ENCODE peak calls at places on chromosomes 7 and 10, in ten cellular contexts. O is CD4-positive, alpha-beta memory T cell; Q is keratinocyte; I is body of pancreas; F is GM23248; H is A549; N is hepatocyte; L is right cardiac atrium; J is mesendoderm; T is dorsolateral prefrontal cortex. P is an unnamed sample.

GRCh38 chr7:111132833-111133232 is 41.9 kb downstream of the LRRN3 start:
- DNase-seq in N (no peak), L (no peak), T (no peak), Q (no peak), J (no peak), O (no peak), H (no peak), I (no peak), F (no peak), P (no peak)

GRCh38 chr7:33511735-33512134 is 382.4 kb downstream of the BBS9 start:
- DNase-seq in F (no peak), O (no peak), I (no peak), Q (no peak), J (no peak), N (no peak), L (no peak), T (no peak), H (no peak), P (no peak)

GRCh38 chr10:44697096-44697495 is 214.0 kb upstream of the TMEM72 start:
- DNase-seq in F (peak), N (peak), O (no peak), I (no peak), J (peak), L (no peak), H (no peak), T (no peak), Q (no peak), P (no peak)

GRCh38 chr7:47548546-47548945 is 33.4 kb downstream of the TNS3 start:
- DNase-seq in Q (no peak), F (no peak), H (no peak), J (no peak), N (no peak), L (no peak), I (no peak), T (no peak), O (no peak), P (no peak)

GRCh38 chr10:98006266-98006665 is 24.2 kb downstream of the CRTAC1 start:
- DNase-seq in I (peak), Q (no peak), H (no peak), N (peak), F (no peak), O (no peak), J (peak), T (no peak), L (no peak), P (no peak)

GRCh38 chr10:24616536-24616935 is 107.2 kb downstream of the ARHGAP21 start:
- DNase-seq in J (no peak), Q (no peak), L (no peak), H (no peak), I (no peak), N (no peak), F (peak), T (no peak), O (no peak), P (no peak)

GRCh38 chr7:5695037-5695708 is 86.3 kb downstream of the RNF216 start:
- DNase-seq in L (no peak), I (peak), Q (no peak), T (peak), N (peak), O (peak), F (peak), J (no peak), H (no peak), P (peak)

GRCh38 chr7:107614425-107614824 is 34.4 kb downstream of the BCAP29 start:
- DNase-seq in J (no peak), H (no peak), N (no peak), T (no peak), O (no peak), L (no peak), I (no peak), F (peak), Q (no peak), P (no peak)

GRCh38 chr7:100220833-100221718 is 1.3 kb downstream of the PVRIG start:
- DNase-seq in T (no peak), F (no peak), H (no peak), J (no peak), O (peak), I (no peak), N (no peak), L (no peak), Q (no peak), P (peak)

GRCh38 chr10:120453886-120454285 is 3.1 kb upstream of the PLPP4 start:
- DNase-seq in O (no peak), I (no peak), J (no peak), H (no peak), T (no peak), L (no peak), F (no peak), N (no peak), Q (no peak), P (no peak)

GRCh38 chr10:34995925-34996324 is 94.2 kb downstream of the CUL2 start:
- DNase-seq in Q (no peak), I (no peak), N (no peak), O (no peak), H (no peak), F (no peak), L (no peak), T (no peak), J (peak), P (no peak)

DNA sequence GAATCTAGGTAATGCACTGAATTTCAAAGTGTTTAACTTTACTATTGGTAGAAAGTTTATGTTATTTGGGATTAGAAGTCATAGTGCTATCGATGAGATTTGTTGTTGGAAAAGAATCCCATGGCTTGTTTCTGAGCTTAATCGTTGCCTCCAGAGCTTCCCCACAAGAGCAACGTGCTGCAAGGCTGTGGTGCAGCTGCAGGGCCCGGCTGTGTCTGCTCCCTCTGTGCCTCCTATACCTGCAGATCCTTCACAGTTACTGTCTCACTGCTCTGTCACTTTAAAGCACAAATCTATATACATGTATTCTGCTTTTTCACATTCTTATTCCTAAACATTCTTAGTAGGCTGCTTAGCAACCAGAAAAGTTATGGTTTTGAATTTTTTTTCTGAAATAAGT is 826.6 kb upstream of the COBL start:
- DNase-seq in J (no peak), O (no peak), L (no peak), H (no peak), I (no peak), T (no peak), N (no peak), Q (no peak), F (no peak), P (no peak)
- H3K27ac ChIP-seq in J (no peak), O (no peak), L (no peak), H (no peak), I (no peak), T (no peak), N (no peak), Q (no peak), F (no peak), P (no peak)

GRCh38 chr10:31136386-31136785 is 104.7 kb upstream of the ZNF438 start:
- DNase-seq in J (no peak), N (no peak), Q (no peak), I (no peak), H (no peak), O (no peak), L (no peak), F (no peak), T (no peak), P (no peak)

GRCh38 chr10:31133628-31134302 is 102.1 kb upstream of the ZNF438 start:
- DNase-seq in N (peak), Q (peak), J (peak), I (peak), T (peak), H (no peak), O (peak), F (peak), L (peak), P (peak)

GRCh38 chr10:31134303-31134928 is 102.8 kb upstream of the ZNF438 start:
- DNase-seq in O (no peak), J (peak), Q (no peak), F (peak), N (peak), T (peak), L (no peak), H (no peak), I (peak), P (peak)

GRCh38 chr10:31132681-31133239 is 101.1 kb upstream of the ZNF438 start:
- DNase-seq in H (no peak), N (no peak), Q (no peak), I (no peak), J (no peak), T (no peak), F (no peak), L (no peak), O (no peak), P (no peak)

DNA sequence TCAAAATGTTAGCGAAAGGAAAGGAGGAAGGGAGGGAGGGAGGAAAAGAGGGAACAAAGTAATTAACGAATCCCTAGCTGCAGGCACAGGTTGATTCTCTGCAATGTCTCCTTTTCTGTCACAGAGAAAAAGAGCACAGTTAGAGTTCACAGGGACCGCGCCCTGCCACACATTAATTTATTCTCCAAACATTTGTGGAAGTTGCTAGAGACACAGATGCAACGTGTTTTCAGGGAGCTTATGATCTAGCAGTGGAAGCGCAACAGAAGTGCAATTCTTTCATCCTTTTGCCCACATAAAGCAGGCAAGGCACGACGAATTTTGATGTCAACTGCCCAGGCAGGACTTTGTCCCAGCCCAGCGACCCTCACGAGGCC is 101.6 kb upstream of the ZNF438 start:
- DNase-seq in T (no peak), Q (no peak), O (no peak), N (no peak), J (no peak), F (no peak), L (no peak), H (no peak), I (no peak), P (no peak)
- H3K4me3 ChIP-seq in T (peak), Q (no peak), O (peak), N (no peak), J (no peak), F (no peak), L (no peak), H (no peak), I (no peak), P (peak)

DNA sequence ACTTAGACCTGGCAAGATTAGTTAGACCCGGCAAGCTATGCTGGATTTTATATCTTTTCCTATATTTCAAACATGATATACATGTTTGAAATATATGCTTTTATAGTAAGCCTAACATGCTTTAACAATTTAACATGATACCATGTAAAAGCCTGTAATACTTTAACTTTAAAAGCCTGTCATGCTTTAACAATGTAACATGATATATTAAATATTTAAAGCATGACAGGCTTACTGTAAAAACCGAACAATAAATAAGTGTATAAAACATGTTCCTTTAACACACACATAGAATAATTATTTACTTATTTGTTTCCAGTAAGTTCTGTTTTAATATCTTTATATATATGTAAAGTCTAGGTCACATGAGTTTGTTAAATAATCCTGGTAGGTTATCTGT is 65.4 kb downstream of the SLC25A40 start:
- DNase-seq in J (no peak), N (no peak), F (no peak), L (no peak), I (no peak), O (no peak), Q (no peak), H (no peak), T (no peak), P (no peak)
- H3K27ac ChIP-seq in J (no peak), N (no peak), F (no peak), L (no peak), I (no peak), O (no peak), Q (no peak), H (no peak), T (no peak), P (no peak)

DNA sequence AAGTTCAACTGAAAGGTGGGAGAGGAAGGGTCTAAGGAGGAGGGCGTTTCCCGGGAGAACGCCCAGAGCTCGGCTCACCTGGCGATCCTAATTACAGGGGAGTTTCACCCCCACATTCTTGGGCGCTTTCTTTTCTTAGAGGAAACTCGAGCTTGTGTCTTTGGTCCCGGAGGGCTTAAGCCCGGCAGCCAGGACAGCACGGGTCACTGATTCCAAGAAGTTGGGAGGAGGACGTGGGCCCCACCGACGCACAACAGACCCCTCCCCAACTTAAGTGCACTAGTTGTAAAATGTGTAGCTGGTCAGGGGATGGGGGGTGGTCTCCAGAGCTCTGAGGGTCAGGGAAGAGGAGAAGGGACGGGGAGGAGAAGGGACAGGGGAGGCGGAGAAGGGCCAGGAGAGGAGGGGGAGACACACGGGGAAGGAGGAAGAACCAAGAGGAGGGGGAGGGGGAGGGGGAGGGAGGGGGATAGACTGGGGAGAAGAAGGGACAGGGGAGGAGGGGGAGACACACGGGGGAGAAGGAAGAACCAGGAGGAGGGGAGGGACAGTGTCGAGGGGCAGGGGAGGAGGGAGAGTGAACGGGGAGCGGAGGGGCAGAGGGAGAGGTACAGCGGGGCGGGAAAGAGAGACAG is 870 bp downstream of the BAIAP2L1 start:
- DNase-seq in L (no peak), J (peak), O (no peak), F (peak), T (no peak), Q (no peak), I (peak), H (no peak), N (peak), P (no peak)
- H3K4me3 ChIP-seq in L (peak), J (peak), O (no peak), F (peak), T (peak), Q (peak), I (peak), H (peak), N (peak), P (no peak)

GRCh38 chr7:157760004-157760730 is 423.4 kb downstream of the DNAJB6 start:
- DNase-seq in L (no peak), I (no peak), N (no peak), J (peak), T (no peak), O (no peak), H (no peak), F (no peak), Q (no peak), P (no peak)
- H3K27ac ChIP-seq in L (no peak), I (no peak), N (no peak), J (no peak), T (no peak), O (no peak), H (no peak), F (no peak), Q (no peak), P (no peak)

DNA sequence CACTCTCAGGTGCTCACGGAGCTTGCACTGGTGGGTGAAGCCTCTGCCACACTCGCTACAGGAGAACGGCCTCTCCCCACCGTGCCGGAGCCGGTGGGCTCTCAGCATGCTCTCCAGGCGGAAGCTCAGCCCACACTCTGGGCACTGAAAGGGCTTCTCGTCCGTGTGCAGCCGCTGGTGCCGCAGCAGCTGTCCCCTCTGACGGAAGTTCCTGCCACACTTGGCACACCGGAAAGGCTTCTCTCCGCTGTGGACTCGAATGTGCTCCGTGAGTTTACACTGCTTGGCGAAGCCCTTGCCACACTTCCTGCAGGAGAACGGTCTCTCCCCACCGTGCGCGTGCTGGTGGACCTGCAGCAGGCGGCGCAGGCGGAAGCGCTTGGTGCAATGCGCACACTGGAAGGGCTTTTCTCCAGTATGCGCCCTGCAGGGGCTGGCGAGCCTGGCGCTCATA is 19.3 kb downstream of the ZNF786 start:
- DNase-seq in O (no peak), J (no peak), T (no peak), F (no peak), N (no peak), I (no peak), H (no peak), Q (no peak), L (no peak), P (no peak)
- H3K4me3 ChIP-seq in O (no peak), J (no peak), T (no peak), F (no peak), N (no peak), I (no peak), H (no peak), Q (no peak), L (no peak), P (no peak)

GRCh38 chr7:154794147-154794780 is 208.7 kb downstream of the PAXIP1 start:
- DNase-seq in Q (no peak), I (peak), H (no peak), J (peak), O (no peak), F (no peak), L (no peak), T (no peak), N (peak), P (no peak)

GRCh38 chr7:154792436-154793055 is 210.4 kb downstream of the PAXIP1 start:
- DNase-seq in F (no peak), J (no peak), H (no peak), I (no peak), N (no peak), T (no peak), L (no peak), Q (no peak), O (no peak), P (no peak)

GRCh38 chr7:154785898-154786297 is 217.0 kb downstream of the PAXIP1 start:
- DNase-seq in Q (no peak), H (no peak), L (no peak), O (no peak), F (no peak), N (no peak), T (no peak), J (no peak), I (no peak), P (no peak)

GRCh38 chr7:154791611-154792010 is 211.3 kb downstream of the PAXIP1 start:
- DNase-seq in Q (no peak), O (no peak), F (no peak), J (no peak), N (no peak), I (no peak), T (no peak), L (no peak), H (no peak), P (no peak)

DNA sequence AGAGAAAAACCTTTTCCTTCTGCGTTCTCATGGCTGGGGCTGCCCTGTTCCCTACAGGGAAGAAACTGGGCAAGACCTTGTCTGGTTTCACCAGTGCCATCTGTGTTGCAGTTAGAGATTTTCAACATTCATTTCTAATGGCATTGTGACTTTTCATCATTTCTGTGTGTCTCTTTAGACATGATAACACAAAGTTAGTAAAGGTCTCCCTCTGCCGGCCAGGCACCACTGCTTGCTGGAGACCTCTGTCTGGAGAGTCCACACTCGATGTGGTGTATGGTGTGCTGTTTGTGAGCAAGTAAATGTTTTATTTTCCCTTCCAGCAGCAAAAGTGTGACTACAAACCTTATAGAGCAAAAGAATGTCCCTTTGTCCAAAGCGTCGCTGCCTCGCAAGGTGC is 213.5 kb downstream of the PAXIP1 start:
- DNase-seq in T (peak), J (peak), Q (no peak), L (no peak), F (no peak), O (no peak), N (peak), I (peak), H (no peak), P (no peak)
- H3K27ac ChIP-seq in T (peak), J (no peak), Q (no peak), L (no peak), F (no peak), O (no peak), N (no peak), I (no peak), H (no peak), P (no peak)

GRCh38 chr10:69360485-69361302 is 56.0 kb downstream of the TACR2 start:
- DNase-seq in H (peak), O (no peak), T (no peak), N (peak), Q (no peak), F (peak), I (peak), L (peak), J (no peak), P (no peak)
- H3K4me3 ChIP-seq in H (no peak), O (no peak), T (no peak), N (no peak), Q (no peak), F (no peak), I (no peak), L (no peak), J (no peak), P (no peak)

GRCh38 chr10:17199351-17199804 is 2.1 kb downstream of the TRDMT1 start:
- DNase-seq in I (no peak), J (peak), T (no peak), H (no peak), F (peak), Q (no peak), N (no peak), O (no peak), L (no peak), P (no peak)
- H3K27ac ChIP-seq in I (no peak), J (no peak), T (peak), H (no peak), F (peak), Q (no peak), N (peak), O (no peak), L (peak), P (no peak)